ENCODE peak calls at places on chromosome 12, in six cellular contexts. N is tibial artery, H is spleen, U is MM.1S, I is pancreas, S is fibroblast of the aortic adventitia. M is an unnamed sample.

GRCh38 chr12:6773662-6774351 is 1.5 kb downstream of the LAG3 start:
- DNase-seq in N (no peak), H (no peak), U (no peak), I (no peak), S (no peak), M (no peak)

GRCh38 chr12:13566286-13566685 is 369.8 kb downstream of the EMP1 start:
- DNase-seq in N (no peak), H (no peak), U (no peak), I (no peak), S (no peak), M (no peak)

GRCh38 chr12:95168746-95169145 is 48.5 kb downstream of the FGD6 start:
- DNase-seq in N (no peak), H (no peak), U (no peak), I (no peak), S (no peak), M (no peak)

GRCh38 chr12:58575281-58575680 is 345.0 kb downstream of the LRIG3 start:
- DNase-seq in N (no peak), H (no peak), U (peak), I (no peak), S (peak), M (no peak)

GRCh38 chr12:41604830-41605229 is 416.7 kb downstream of the PDZRN4 start:
- DNase-seq in N (no peak), H (no peak), U (no peak), I (no peak), S (no peak), M (no peak)

GRCh38 chr12:89573081-89573810 is 47.4 kb upstream of the POC1B start:
- DNase-seq in N (no peak), H (no peak), U (no peak), I (no peak), S (peak), M (no peak)

GRCh38 chr12:6883683-6884082 is 10.6 kb upstream of the SPSB2 start:
- DNase-seq in N (no peak), H (no peak), U (no peak), I (no peak), S (no peak), M (no peak)

GRCh38 chr12:25655702-25656101 is 102.6 kb upstream of the LMNTD1 start:
- DNase-seq in N (no peak), H (no peak), U (no peak), I (no peak), S (no peak), M (no peak)

GRCh38 chr12:101696477-101697196 is 803 bp upstream of the CHPT1 start:
- DNase-seq in N (peak), H (peak), U (peak), I (peak), S (peak), M (no peak)

GRCh38 chr12:11508699-11509098 is 113.3 kb upstream of the PRB2 start:
- DNase-seq in N (no peak), H (no peak), U (no peak), I (no peak), S (no peak), M (no peak)

DNA sequence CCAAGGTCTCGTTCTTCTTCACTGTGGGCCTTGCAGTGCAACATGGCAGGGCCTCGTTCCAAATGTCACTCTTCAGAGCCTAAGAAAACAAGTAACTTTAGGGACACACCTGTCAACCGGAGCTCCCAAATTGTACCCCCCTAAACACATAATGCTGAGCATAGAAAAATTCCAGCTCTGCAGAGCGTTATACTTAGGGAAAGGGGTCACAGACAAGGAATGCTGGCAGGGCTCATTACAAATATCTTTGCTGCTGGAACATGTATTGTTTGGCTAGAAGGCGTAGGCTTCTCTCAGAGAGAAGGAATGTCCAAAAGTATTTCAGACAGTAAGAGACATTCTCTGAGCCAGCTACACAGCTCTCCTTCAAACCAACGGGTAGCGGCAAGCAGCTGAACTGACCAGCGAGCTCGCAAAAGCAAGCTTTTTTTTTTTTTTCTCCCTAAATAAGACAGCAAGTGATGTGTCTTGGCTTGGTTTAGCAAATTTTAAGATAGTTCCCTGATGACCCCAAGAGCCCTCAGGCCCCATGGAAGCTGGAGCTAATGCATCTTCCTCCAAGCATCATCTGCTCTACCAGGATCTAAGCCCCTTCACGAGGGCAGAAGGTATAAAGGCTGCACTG is 24.5 kb downstream of the SSH1 start:
- DNase-seq in N (no peak), H (peak), U (no peak), I (no peak), S (peak), M (no peak)
- H3K4me3 ChIP-seq in N (peak), H (no peak), U (no peak), I (no peak), S (peak), M (no peak)

DNA sequence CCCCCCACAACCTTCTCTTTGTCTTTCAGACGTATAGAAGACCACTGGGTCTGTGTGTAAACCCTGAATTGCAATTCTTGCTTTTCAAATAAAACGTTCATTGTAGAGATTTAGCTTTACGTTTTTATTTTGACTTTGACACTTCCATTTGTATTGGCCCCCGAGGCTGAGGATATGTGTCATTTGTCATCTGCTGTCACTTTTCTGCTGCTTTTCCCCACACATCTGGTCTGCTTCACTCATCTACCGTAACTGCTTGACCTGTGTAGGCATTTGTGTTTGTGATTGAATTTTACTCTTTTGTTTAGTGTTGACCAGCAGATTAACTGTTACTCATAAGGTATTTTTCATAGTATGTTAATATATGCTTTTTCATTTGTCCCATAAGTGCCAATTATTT is 157.2 kb upstream of the SYT10 start:
- DNase-seq in N (no peak), H (no peak), U (no peak), I (no peak), S (no peak), M (no peak)
- TF ChIP-seq CTCF in N (no peak), H (no peak), U (no peak), I (no peak), S (no peak), M (no peak)

GRCh38 chr12:4763549-4763948 is 43.3 kb downstream of the GALNT8 start:
- DNase-seq in N (no peak), H (no peak), U (no peak), I (no peak), S (no peak), M (no peak)
- H3K4me3 ChIP-seq in N (no peak), H (no peak), U (no peak), I (no peak), S (no peak), M (no peak)

GRCh38 chr12:22527999-22528398 is 16.3 kb downstream of the C2CD5 start:
- DNase-seq in N (no peak), H (no peak), U (no peak), I (no peak), S (peak), M (no peak)
- TF ChIP-seq CTCF in N (no peak), H (no peak), U (no peak), I (no peak), S (no peak), M (no peak)

GRCh38 chr12:48128800-48129199 is 9.6 kb downstream of the PFKM start:
- DNase-seq in N (no peak), H (no peak), U (no peak), I (no peak), S (no peak), M (no peak)
- H3K4me3 ChIP-seq in N (no peak), H (no peak), U (no peak), I (no peak), S (no peak), M (no peak)

GRCh38 chr12:48198985-48199384 is 4.1 kb downstream of the OR10AD1 start:
- DNase-seq in N (no peak), H (no peak), U (no peak), I (no peak), S (no peak), M (no peak)

GRCh38 chr12:48197967-48198618 is 5.0 kb downstream of the OR10AD1 start:
- DNase-seq in N (peak), H (peak), U (peak), I (peak), S (peak), M (peak)

GRCh38 chr12:48198619-48198973 is 4.5 kb downstream of the OR10AD1 start:
- DNase-seq in N (peak), H (peak), U (no peak), I (peak), S (no peak), M (peak)

GRCh38 chr12:48199784-48200198 is 3.3 kb downstream of the OR10AD1 start:
- DNase-seq in N (no peak), H (no peak), U (no peak), I (no peak), S (peak), M (no peak)

GRCh38 chr12:48197549-48197966 is 5.5 kb downstream of the OR10AD1 start:
- DNase-seq in N (no peak), H (no peak), U (peak), I (no peak), S (peak), M (peak)
- TF ChIP-seq CTCF in N (peak), H (peak), U (peak), I (no peak), S (peak), M (peak)

DNA sequence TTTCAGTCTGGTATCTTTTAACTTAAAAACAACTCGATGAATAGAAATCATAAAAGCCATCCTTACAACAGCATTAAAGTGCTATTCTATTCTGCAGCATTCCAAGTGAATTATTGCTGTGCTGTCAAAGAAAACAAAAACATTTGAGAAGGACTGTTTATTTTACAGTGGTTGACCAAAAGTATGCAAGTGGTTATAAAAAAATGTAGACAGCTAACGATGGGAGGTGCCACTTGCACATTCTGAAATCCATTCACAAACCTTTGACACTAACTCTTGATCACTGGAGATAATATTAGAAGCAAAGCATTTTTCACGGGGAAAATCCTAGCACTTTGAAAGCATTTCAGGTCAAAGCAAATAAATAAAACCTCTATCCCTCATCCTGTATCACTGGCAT is 55.6 kb downstream of the HMGA2 start:
- DNase-seq in N (no peak), H (no peak), U (no peak), I (no peak), S (peak), M (no peak)
- H3K4me3 ChIP-seq in N (no peak), H (no peak), U (no peak), I (peak), S (peak), M (no peak)

DNA sequence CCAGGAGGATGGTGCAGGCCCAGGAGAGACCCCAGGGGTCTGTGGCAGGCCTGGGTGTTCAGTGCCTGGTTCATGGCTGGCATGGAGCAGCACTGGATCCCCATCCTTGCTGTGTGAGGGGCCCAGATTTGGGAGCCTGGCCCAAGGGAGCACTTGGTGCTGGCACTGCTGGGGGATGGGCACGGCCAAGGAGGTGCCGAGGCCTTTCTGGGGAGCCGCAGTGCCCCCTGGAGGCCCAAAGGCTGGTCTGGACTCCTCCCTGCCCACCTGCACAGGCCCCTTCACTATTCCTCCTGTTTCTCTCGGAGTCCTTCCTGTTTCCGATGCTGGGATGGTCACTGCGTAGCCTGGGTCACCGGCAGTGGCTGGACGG is 48.6 kb downstream of the LRCOL1 start:
- DNase-seq in N (no peak), H (no peak), U (no peak), I (no peak), S (no peak), M (peak)
- TF ChIP-seq CTCF in N (no peak), H (no peak), U (no peak), I (no peak), S (peak), M (peak)

GRCh38 chr12:71432936-71433335 is 6.7 kb upstream of the LGR5 start:
- DNase-seq in N (no peak), H (no peak), U (no peak), I (no peak), S (no peak), M (no peak)
- H3K4me3 ChIP-seq in N (no peak), H (no peak), U (no peak), I (no peak), S (no peak), M (no peak)

DNA sequence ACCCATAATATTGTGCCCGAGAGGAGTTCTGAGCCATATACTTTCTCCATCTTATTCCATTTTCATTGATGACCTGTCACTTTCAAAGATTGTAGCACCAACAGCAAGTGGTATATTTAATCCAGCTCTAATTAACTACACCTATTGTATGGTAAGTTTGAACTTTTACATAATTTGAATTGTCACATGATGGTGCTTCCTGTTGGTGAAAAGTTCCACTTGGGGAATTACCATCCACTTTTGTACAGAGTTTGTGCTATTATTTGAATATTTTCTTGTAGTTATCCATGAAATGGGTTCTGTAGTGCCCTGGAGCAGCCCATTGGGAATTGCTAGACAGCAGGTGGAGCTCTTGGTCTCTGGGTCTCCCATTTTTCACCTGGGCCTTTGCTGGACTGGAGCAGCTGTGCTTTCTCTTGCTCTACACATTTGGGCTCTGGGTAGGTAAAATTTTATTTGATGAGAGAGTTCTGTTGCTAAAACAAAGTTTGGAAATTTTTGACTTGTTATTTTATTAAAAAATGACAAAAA is 3.0 kb downstream of the SMCO3 start:
- DNase-seq in N (no peak), H (no peak), U (peak), I (peak), S (peak), M (peak)
- TF ChIP-seq CTCF in N (peak), H (no peak), U (peak), I (peak), S (peak), M (peak)

M was measured in GM12865.